ENCODE peak calls at places on chromosomes 13 and 19, in ten cellular contexts. L, Q, P, Y, M, D, N, F, G and W are unnamed samples.
A peak's percentile ranks its signal among the peaks of the same experiment; 100 is the strongest.

GRCh38 chr19:46766569-46767317 is 20.5 kb upstream of the STRN4 start:
- DNase-seq in G (peak; percentile 60), Y (peak; percentile 59), Q (no peak), M (no peak), N (peak; percentile 69), P (no peak), D (no peak), L (no peak), F (peak; percentile 39), W (no peak)

GRCh38 chr19:6425732-6426686 is 1.4 kb upstream of the KHSRP start:
- DNase-seq in G (no peak), M (no peak), P (no peak), N (no peak), F (no peak), D (no peak), L (no peak), Q (peak; percentile 25), Y (no peak), W (no peak)

GRCh38 chr13:19670147-19670546 is 36.7 kb downstream of the MPHOSPH8 start:
- DNase-seq in P (no peak), L (no peak), M (no peak), Q (no peak), Y (no peak), D (no peak), G (no peak), F (no peak), N (no peak), W (no peak)

GRCh38 chr19:4581381-4582111 is 22.1 kb upstream of the SEMA6B start:
- DNase-seq in M (no peak), Y (no peak), G (no peak), N (peak; percentile 85), L (no peak), F (no peak), Q (no peak), D (no peak), P (peak; percentile 67), W (no peak)

GRCh38 chr13:109131698-109132257 is 502.4 kb downstream of the MYO16 start:
- DNase-seq in G (peak; percentile 31), Y (no peak), F (no peak), Q (no peak), D (no peak), L (no peak), N (no peak), M (no peak), P (peak; percentile 40), W (peak; percentile 10)

GRCh38 chr19:11136400-11137101 is 19.0 kb downstream of the SPC24 start:
- DNase-seq in M (no peak), F (no peak), L (no peak), Q (no peak), G (no peak), P (no peak), Y (no peak), N (no peak), D (no peak), W (no peak)

GRCh38 chr13:94710881-94711560 is 1.3 kb downstream of the SOX21 start:
- DNase-seq in M (no peak), N (peak; percentile 77), Q (no peak), P (peak; percentile 5), L (peak; percentile 63), G (peak; percentile 21), Y (peak; percentile 56), D (no peak), F (no peak), W (no peak)

GRCh38 chr13:40974460-40975407 is 44.4 kb downstream of the ELF1 start:
- DNase-seq in G (peak; percentile 78), F (peak; percentile 36), D (no peak), N (peak; percentile 66), P (peak; percentile 84), M (no peak), Y (peak; percentile 12), L (no peak), Q (no peak), W (peak; percentile 20)

GRCh38 chr13:27455331-27455855 is 5.0 kb upstream of the MTIF3 start:
- DNase-seq in D (no peak), Q (no peak), P (no peak), L (no peak), G (peak; percentile 21), Y (no peak), M (no peak), N (no peak), F (no peak), W (no peak)

GRCh38 chr19:3253270-3253669 is 28.8 kb downstream of the CELF5 start:
- DNase-seq in D (no peak), F (no peak), Y (no peak), Q (no peak), M (no peak), L (no peak), G (peak; percentile 15), N (no peak), P (no peak), W (no peak)

GRCh38 chr13:98580420-98580819 is 3.5 kb upstream of the STK24 start:
- DNase-seq in N (no peak), L (no peak), Q (no peak), D (no peak), P (no peak), F (no peak), Y (no peak), G (no peak), M (no peak), W (no peak)

GRCh38 chr13:36341718-36342117 is 4.5 kb downstream of the SPART start:
- DNase-seq in P (no peak), N (no peak), Y (no peak), G (no peak), D (no peak), Q (no peak), M (no peak), L (no peak), F (no peak), W (no peak)

GRCh38 chr19:38731654-38732301 is 12.5 kb downstream of the CAPN12 start:
- DNase-seq in Q (peak; percentile 19), Y (no peak), N (no peak), D (no peak), P (no peak), L (peak; percentile 80), M (no peak), F (peak; percentile 91), G (no peak), W (no peak)

GRCh38 chr13:23449386-23450162 is 16.1 kb upstream of the SACS start:
- DNase-seq in D (no peak), F (no peak), L (no peak), Y (no peak), G (no peak), N (peak; percentile 21), M (no peak), Q (no peak), P (no peak), W (no peak)

GRCh38 chr13:80276371-80277289 is 64.3 kb downstream of the SPRY2 start:
- DNase-seq in M (no peak), L (no peak), G (peak; percentile 32), F (no peak), N (peak; percentile 97), Y (peak; percentile 18), Q (no peak), D (no peak), P (peak; percentile 34), W (no peak)

GRCh38 chr13:75861786-75862185 is 225.7 kb downstream of the LMO7 start:
- DNase-seq in Q (no peak), G (no peak), D (no peak), F (no peak), Y (no peak), L (no peak), N (no peak), M (no peak), P (no peak), W (no peak)
- H3K4me3 ChIP-seq in Q (no peak overlapping the region), G (no peak overlapping the region), D (no peak overlapping the region), F (no peak overlapping the region), Y (no peak overlapping the region), L (no peak overlapping the region), N (no peak overlapping the region), M (no peak overlapping the region), P (no peak overlapping the region), W (no peak overlapping the region)

DNA sequence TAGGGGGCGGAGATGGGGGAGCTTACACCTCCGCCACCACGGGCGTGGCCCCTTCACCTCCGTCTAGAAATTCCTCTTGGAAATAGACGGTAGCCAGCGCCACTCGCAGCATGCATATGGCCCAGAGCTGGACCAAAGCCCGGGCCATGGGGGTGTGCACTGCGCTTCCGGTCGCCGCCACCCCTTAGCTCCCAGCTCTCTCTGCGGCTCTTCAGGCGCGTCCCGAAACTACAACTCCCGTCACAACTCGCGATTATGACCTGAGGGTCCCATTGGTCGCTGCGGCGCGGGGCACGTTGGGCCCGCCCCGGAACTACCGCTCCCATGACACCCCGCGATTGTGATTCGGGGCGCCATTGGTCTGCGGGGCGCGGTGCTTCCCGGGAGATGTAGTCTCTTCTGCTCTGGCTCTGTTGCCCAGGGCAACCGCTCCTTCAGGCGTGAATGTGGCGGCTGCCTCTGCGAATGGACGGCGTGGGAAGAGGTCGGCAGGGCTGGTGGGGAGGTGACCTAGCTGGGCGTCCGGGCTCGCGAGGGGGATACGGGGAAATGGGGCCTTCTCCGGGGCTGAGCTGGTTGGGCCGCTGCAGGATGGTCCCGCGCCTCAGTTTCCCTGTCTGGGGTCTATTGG is at the start of the genes C19orf44 and CALR3:
- DNase-seq in D (peak; percentile 97), G (peak; percentile 99), M (peak; percentile 99), N (peak; percentile 100), F (peak; percentile 98), L (peak; percentile 99), Y (peak; percentile 98), P (peak; percentile 99), Q (peak; percentile 99), W (peak; percentile 93)
- TF ChIP-seq CTCF in D (peak; percentile 32), G (no peak), M (peak; percentile 50), N (no peak), F (peak; percentile 32), L (peak; percentile 14), Y (peak; percentile 21), P (no peak), Q (peak; percentile 41), W (no peak)

DNA sequence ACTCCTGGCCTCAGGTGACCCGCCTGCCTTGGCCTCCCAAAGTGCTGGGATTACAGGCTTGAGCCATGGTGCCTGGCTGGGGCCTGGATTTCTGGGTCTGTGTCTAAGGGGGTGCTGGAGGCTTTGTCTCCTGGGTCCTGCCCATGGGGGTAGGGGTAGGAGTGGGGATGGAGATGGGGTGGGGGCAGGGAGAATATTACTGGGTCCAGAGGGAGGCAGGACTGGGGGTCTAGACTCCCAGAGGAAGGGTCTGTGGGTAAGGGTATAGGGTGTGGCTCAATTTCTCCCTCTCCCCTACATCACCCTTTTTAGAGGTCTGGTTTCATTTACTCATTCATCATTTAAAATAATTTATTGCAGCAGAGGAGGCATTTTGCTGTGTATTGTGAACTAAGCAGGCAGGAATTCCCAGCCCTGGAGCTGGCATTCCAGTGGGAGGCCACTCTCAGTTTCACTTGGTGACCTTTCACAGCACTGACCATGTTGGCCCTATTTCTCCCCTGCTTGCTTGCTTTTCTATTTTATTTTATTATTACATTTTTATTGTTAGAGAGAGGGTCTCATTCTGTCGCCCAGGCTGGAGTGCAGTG is 810 bp upstream of the NFKBID start:
- DNase-seq in L (no peak), M (no peak), G (no peak), Y (no peak), D (no peak), Q (no peak), P (peak; percentile 42), F (no peak), N (no peak), W (no peak)
- H3K4me3 ChIP-seq in L (peak overlapping the region; percentile 84), M (no peak overlapping the region), G (peak overlapping the region; percentile 99), Y (peak overlapping the region; percentile 78), D (peak overlapping the region; percentile 84), Q (no peak overlapping the region), P (peak overlapping the region; percentile 75), F (no peak overlapping the region), N (peak overlapping the region; percentile 99), W (peak overlapping the region; percentile 91)

GRCh38 chr19:33024398-33024797 is 40.3 kb downstream of the RHPN2 start:
- DNase-seq in N (no peak), Q (no peak), F (no peak), M (no peak), P (no peak), D (no peak), L (no peak), Y (no peak), G (no peak), W (no peak)

GRCh38 chr19:33022472-33023116 is 42.1 kb downstream of the RHPN2 start:
- DNase-seq in Y (no peak), P (no peak), G (no peak), D (no peak), L (no peak), M (no peak), N (peak; percentile 84), Q (no peak), F (no peak), W (no peak)
- TF ChIP-seq CTCF in Y (no peak), P (no peak), G (no peak), D (no peak), L (no peak), M (no peak), N (peak; percentile 70), Q (no peak), F (no peak), W (no peak)